ENCODE peak calls at places on chromosomes 13 and 19, in ten cellular contexts. J is choroid plexus epithelial cell; F is activated naive CD4-positive, alpha-beta T cell; D is lower leg skin; O is GOT3; K is HCT116; R is GM23338; Y is AG04449; I is OCI-M1; Z is HuH-7. C is an unnamed sample.

GRCh38 chr13:97182065-97182890 is 39.9 kb upstream of the MBNL2 start:
- DNase-seq in J (no peak), F (no peak), D (no peak), O (no peak), K (no peak), R (no peak), Y (no peak), I (no peak), Z (no peak), C (no peak)

GRCh38 chr19:39705578-39706188 is 1.4 kb downstream of the LGALS14 start:
- DNase-seq in J (no peak), F (no peak), D (no peak), O (no peak), K (no peak), R (no peak), Y (no peak), I (peak; percentile 3), Z (no peak), C (peak; percentile 7)

GRCh38 chr19:38135150-38135998 is 88.6 kb downstream of the DPF1 start:
- DNase-seq in J (peak; percentile 37), F (no peak), D (no peak), O (no peak), K (no peak), R (no peak), Y (no peak), I (no peak), Z (no peak), C (no peak)

GRCh38 chr19:47719047-47719885 is 6.0 kb downstream of the EHD2 start:
- DNase-seq in J (peak; percentile 97), F (no peak), D (peak; percentile 97), O (peak; percentile 68), K (no peak), R (no peak), Y (peak; percentile 98), I (no peak), Z (no peak), C (no peak)

GRCh38 chr19:28886708-28887107 is 326.2 kb downstream of the UQCRFS1 start:
- DNase-seq in J (no peak), F (no peak), D (no peak), O (no peak), K (no peak), R (no peak), Y (no peak), I (no peak), Z (no peak), C (no peak)

GRCh38 chr19:1251233-1251502 is 2.8 kb downstream of the MIDN start:
- DNase-seq in J (peak; percentile 81), F (no peak), D (no peak), O (no peak), K (no peak), R (no peak), Y (no peak), I (peak; percentile 76), Z (no peak), C (no peak)

GRCh38 chr19:38617764-38618589 is at the start of gene MAP4K1:
- DNase-seq in J (no peak), F (peak; percentile 52), D (peak; percentile 90), O (no peak), K (no peak), R (peak; percentile 19), Y (no peak), I (peak; percentile 43), Z (no peak), C (peak; percentile 49)

GRCh38 chr19:58145849-58146248 is 4.7 kb downstream of the ZNF329 start:
- DNase-seq in J (no peak), F (no peak), D (no peak), O (no peak), K (no peak), R (no peak), Y (no peak), I (no peak), Z (no peak), C (no peak)

GRCh38 chr19:53511933-53512374 is 26.0 kb upstream of the ZNF331 start:
- DNase-seq in J (peak; percentile 85), F (peak; percentile 4), D (peak; percentile 87), O (no peak), K (peak; percentile 7), R (peak; percentile 96), Y (no peak), I (peak; percentile 83), Z (peak; percentile 22), C (peak; percentile 43)

GRCh38 chr13:28568286-28568685 is 73.4 kb upstream of the FLT1 start:
- DNase-seq in J (peak; percentile 43), F (no peak), D (peak; percentile 87), O (no peak), K (no peak), R (no peak), Y (no peak), I (peak; percentile 74), Z (no peak), C (peak; percentile 59)